ENCODE peak calls at places on chromosomes 13 and 19, in six cellular contexts. L is epithelial cell of proximal tubule, S is colonic mucosa, G is neural progenitor cell, B is foreskin fibroblast, Q is body of pancreas. J is an unnamed sample.

GRCh38 chr13:43405457-43405856 is 381.3 kb downstream of the ENOX1 start:
- DNase-seq in S (no peak), G (no peak), B (peak), Q (no peak), L (no peak), J (peak)

GRCh38 chr19:5407356-5407755 is 47.9 kb upstream of the ZNRF4 start:
- DNase-seq in G (peak), Q (no peak), S (no peak), B (peak), L (no peak), J (peak)

GRCh38 chr13:84834201-84834600 is 951.9 kb upstream of the SLITRK1 start:
- DNase-seq in L (no peak), S (no peak), Q (no peak), B (no peak), G (no peak), J (no peak)

GRCh38 chr19:44603201-44603945 is 10.0 kb upstream of the IGSF23 start:
- DNase-seq in S (no peak), G (no peak), B (peak), L (no peak), Q (no peak), J (peak)

GRCh38 chr19:17915940-17916593 is 16.7 kb upstream of the CCDC124 start:
- DNase-seq in B (no peak), G (no peak), S (peak), Q (peak), L (no peak), J (no peak)

GRCh38 chr13:104869501-104869900 is 1666.0 kb downstream of the EFNB2 start:
- DNase-seq in S (no peak), L (no peak), G (no peak), B (no peak), Q (no peak), J (no peak)

GRCh38 chr13:114309086-114309485 is 5.2 kb upstream of the CHAMP1 start:
- DNase-seq in G (no peak), L (no peak), S (no peak), B (no peak), Q (no peak), J (no peak)

GRCh38 chr13:74977498-74977897 is 504.5 kb downstream of the TBC1D4 start:
- DNase-seq in G (no peak), B (peak), Q (no peak), S (no peak), L (no peak), J (no peak)

GRCh38 chr19:11538232-11539036 is at the start of gene CNN1:
- DNase-seq in B (peak), G (peak), L (no peak), Q (peak), S (no peak), J (no peak)

GRCh38 chr19:5623397-5624153 is 692 bp downstream of the SAFB start:
- DNase-seq in G (peak), L (no peak), S (peak), B (peak), Q (no peak), J (no peak)

GRCh38 chr19:33797821-33798633 is 1.4 kb downstream of the KCTD15 start:
- DNase-seq in S (peak), B (peak), Q (peak), G (peak), L (no peak), J (no peak)

GRCh38 chr13:96792736-96793444 is 201.4 kb downstream of the OXGR1 start:
- DNase-seq in B (peak), G (no peak), Q (peak), L (no peak), S (no peak), J (no peak)

GRCh38 chr13:49444517-49445395 is 682 bp downstream of the SETDB2 start:
- DNase-seq in S (peak), L (peak), B (peak), G (peak), Q (peak), J (no peak)

GRCh38 chr19:31125071-31125470 is 224.2 kb downstream of the TSHZ3 start:
- DNase-seq in B (no peak), Q (no peak), S (no peak), G (no peak), L (no peak), J (no peak)

GRCh38 chr13:34869737-34870136 is 72.3 kb upstream of the NBEA start:
- DNase-seq in L (no peak), G (peak), S (no peak), Q (no peak), B (no peak), J (no peak)

GRCh38 chr19:44662686-44663085 is 8.6 kb upstream of the CEACAM19 start:
- DNase-seq in L (no peak), Q (no peak), S (no peak), G (no peak), B (peak), J (no peak)

GRCh38 chr19:42089191-42089750 is 13.3 kb downstream of the ZNF574 start:
- DNase-seq in L (no peak), B (no peak), S (no peak), Q (no peak), G (no peak), J (no peak)

GRCh38 chr19:8334458-8335342 is 8.4 kb downstream of the KANK3 start:
- DNase-seq in Q (peak), B (peak), G (peak), S (peak), L (no peak), J (no peak)
- H3K4me3 ChIP-seq in Q (no peak), B (no peak), G (peak), S (peak), L (peak), J (peak)

GRCh38 chr19:1941146-1942077 is at the start of gene CSNK1G2:
- DNase-seq in S (no peak), G (no peak), L (no peak), Q (no peak), B (no peak), J (no peak)
- TF ChIP-seq CTCF in S (no peak), G (no peak), L (no peak), Q (peak), B (no peak), J (no peak)

GRCh38 chr19:52566588-52566987 is 3.5 kb upstream of the ZNF701 start:
- DNase-seq in Q (no peak), G (no peak), B (peak), S (no peak), L (no peak), J (peak)

GRCh38 chr19:52570005-52570861 is at the start of gene ZNF701:
- DNase-seq in L (peak), G (peak), S (peak), Q (peak), B (peak), J (peak)

GRCh38 chr19:52566121-52566520 is 4.0 kb upstream of the ZNF701 start:
- DNase-seq in L (no peak), Q (no peak), B (no peak), G (no peak), S (no peak), J (no peak)

GRCh38 chr19:52567921-52568320 is 2.2 kb upstream of the ZNF701 start:
- DNase-seq in G (no peak), L (no peak), B (no peak), S (no peak), Q (no peak), J (no peak)
- H3K4me3 ChIP-seq in G (no peak), L (no peak), B (no peak), S (no peak), Q (no peak), J (no peak)

DNA sequence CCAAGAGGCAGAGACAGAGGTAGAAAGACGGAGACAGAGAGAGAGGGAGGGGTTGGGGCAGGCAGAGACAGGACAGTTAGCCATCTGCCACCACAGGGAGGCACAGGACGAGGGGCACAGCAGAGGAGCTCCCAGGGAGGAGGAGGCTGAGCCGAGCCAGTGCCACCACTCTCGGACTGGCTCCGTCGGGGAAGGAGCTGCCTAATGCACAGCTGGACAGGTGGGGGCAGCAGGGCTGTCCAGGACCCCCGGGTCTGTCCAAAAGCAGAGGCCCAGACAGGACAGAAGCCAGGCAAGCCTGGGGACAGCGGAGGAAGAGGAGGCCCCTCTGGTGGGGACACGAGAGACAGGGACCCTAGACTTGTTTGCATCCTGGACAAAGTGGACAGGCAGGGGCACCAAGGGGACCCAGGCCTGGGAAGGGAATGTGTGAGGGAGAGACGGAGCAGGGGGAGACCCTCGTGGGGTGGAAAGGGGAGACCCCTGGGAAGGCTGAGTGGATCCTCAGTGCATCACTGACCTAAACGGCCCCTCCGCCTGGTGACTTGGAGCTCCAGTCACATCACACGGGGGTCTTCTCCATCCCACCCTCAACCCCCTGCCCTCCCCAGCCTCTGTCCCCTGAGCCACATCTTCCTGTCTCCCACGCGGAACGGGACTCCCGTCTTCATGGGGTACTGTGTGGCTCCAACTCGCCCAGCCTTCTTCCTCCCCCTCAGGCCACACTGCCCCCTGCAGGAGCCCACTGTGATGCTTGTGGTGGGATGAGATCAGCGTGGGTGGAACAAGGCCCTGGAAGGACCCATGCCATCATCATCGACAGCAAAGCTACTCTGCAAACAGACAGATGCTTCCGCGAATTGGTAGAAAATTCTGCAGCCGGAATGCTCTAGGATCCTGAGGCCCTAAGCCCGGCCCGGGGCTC is 889 bp downstream of the F10 start:
- DNase-seq in B (peak), G (no peak), S (no peak), L (no peak), Q (peak), J (no peak)
- TF ChIP-seq CTCF in B (peak), G (peak), S (no peak), L (peak), Q (no peak), J (peak)

GRCh38 chr19:7612282-7613274 is 16.8 kb downstream of the XAB2 start:
- DNase-seq in B (no peak), L (no peak), S (no peak), Q (no peak), G (no peak), J (no peak)
- H3K4me3 ChIP-seq in B (no peak), L (no peak), S (no peak), Q (no peak), G (no peak), J (no peak)